ENCODE peak calls at places on chromosomes 7 and 10, in seven cellular contexts. W is esophagus muscularis mucosa, U is hepatocyte, Y is PC-3, T is sigmoid colon, K is WERI-Rb-1, R is adrenal gland. F is an unnamed sample. For H3K9me3 and H3K36me3, the result is how much of the 10 kb centered on the place peaks cover.

GRCh38 chr10:120760246-120760645 is 90.9 kb upstream of the WDR11 start:
- DNase-seq in W (peak), U (no peak), Y (no peak), T (no peak), K (no peak), R (no peak), F (no peak)

GRCh38 chr10:3095373-3096139 is 28.2 kb downstream of the PFKP start:
- DNase-seq in W (no peak), U (peak), Y (peak), T (peak), K (no peak), R (peak), F (no peak)

GRCh38 chr10:19014034-19014433 is 34.6 kb upstream of the MALRD1 start:
- DNase-seq in W (no peak), U (no peak), Y (peak), T (no peak), K (no peak), R (no peak), F (no peak)

GRCh38 chr10:99920901-99921300 is 88.8 kb downstream of the DNMBP start:
- DNase-seq in W (no peak), U (no peak), Y (peak), T (no peak), K (no peak), R (no peak), F (no peak)

GRCh38 chr7:27194641-27195379 is 5.1 kb downstream of the HOXA13 start:
- DNase-seq in W (no peak), U (no peak), Y (peak), T (no peak), K (no peak), R (no peak), F (no peak)

GRCh38 chr7:82442492-82443043 is 1.0 kb downstream of the CACNA2D1 start:
- DNase-seq in W (no peak), U (peak), Y (no peak), T (peak), K (peak), R (no peak), F (no peak)

GRCh38 chr10:48531486-48531885 is 73.4 kb downstream of the ARHGAP22 start:
- DNase-seq in W (no peak), U (no peak), Y (no peak), T (no peak), K (no peak), R (no peak), F (no peak)

GRCh38 chr10:116287906-116288501 is 15.0 kb upstream of the GFRA1 start:
- DNase-seq in W (no peak), U (peak), Y (peak), T (no peak), K (peak), R (peak), F (no peak)

GRCh38 chr7:55048221-55048859 is 29.5 kb downstream of the EGFR start:
- DNase-seq in W (no peak), U (peak), Y (peak), T (no peak), K (no peak), R (peak), F (no peak)

GRCh38 chr10:24791129-24791733 is 67.5 kb upstream of the ARHGAP21 start:
- DNase-seq in W (no peak), U (no peak), Y (no peak), T (no peak), K (no peak), R (no peak), F (no peak)

GRCh38 chr10:26566525-26567348 is 128.6 kb downstream of the APBB1IP start:
- DNase-seq in W (no peak), U (peak), Y (no peak), T (no peak), K (peak), R (peak), F (no peak)

GRCh38 chr10:113087082-113088029 is 137.3 kb downstream of the TCF7L2 start:
- DNase-seq in W (no peak), U (peak), Y (peak), T (peak), K (no peak), R (peak), F (peak)

GRCh38 chr10:112362833-112363232 is 11.1 kb upstream of the ACSL5 start:
- DNase-seq in W (no peak), U (no peak), Y (no peak), T (no peak), K (no peak), R (peak), F (peak)

GRCh38 chr7:77867208-77867915 is 68.8 kb downstream of the PHTF2 start:
- DNase-seq in W (no peak), U (peak), Y (peak), T (no peak), K (no peak), R (no peak), F (no peak)

GRCh38 chr7:90625051-90625450 is 28.9 kb downstream of the CDK14 start:
- DNase-seq in W (no peak), U (no peak), Y (no peak), T (no peak), K (no peak), R (no peak), F (no peak)

GRCh38 chr10:77197544-77197943 is 440.1 kb downstream of the KCNMA1 start:
- DNase-seq in W (no peak), U (no peak), Y (no peak), T (no peak), K (no peak), R (no peak), F (no peak)

GRCh38 chr10:62183442-62183841 is 85.2 kb downstream of the RTKN2 start:
- DNase-seq in W (no peak), U (no peak), Y (peak), T (no peak), K (no peak), R (no peak), F (no peak)

GRCh38 chr10:68223535-68224165 is 8.3 kb downstream of the ATOH7 start:
- DNase-seq in W (peak), U (peak), Y (peak), T (no peak), K (peak), R (no peak), F (no peak)

GRCh38 chr10:26448706-26449435 is 10.7 kb downstream of the APBB1IP start:
- DNase-seq in W (peak), U (no peak), Y (peak), T (no peak), K (no peak), R (no peak), F (no peak)

GRCh38 chr7:142030294-142030693 is 34.6 kb downstream of the MGAM start:
- DNase-seq in W (no peak), U (no peak), Y (peak), T (no peak), K (no peak), R (no peak), F (no peak)

GRCh38 chr10:60336901-60337630 is 52.6 kb downstream of the ANK3 start:
- DNase-seq in W (no peak), U (no peak), Y (no peak), T (no peak), K (no peak), R (no peak), F (no peak)

GRCh38 chr7:158249692-158250091 is 337.9 kb downstream of the PTPRN2 start:
- DNase-seq in W (no peak), U (no peak), Y (no peak), T (no peak), K (no peak), R (no peak), F (no peak)
- H3K9me3 ChIP-seq in W (under half), U (under half), Y (under half), T (under half), K (under half), R (under half), F (under half)

GRCh38 chr10:34384363-34384762 is 430.7 kb downstream of the PARD3 start:
- DNase-seq in W (no peak), U (no peak), Y (no peak), T (no peak), K (no peak), R (no peak), F (no peak)

GRCh38 chr10:34377833-34378232 is 437.3 kb downstream of the PARD3 start:
- DNase-seq in W (no peak), U (no peak), Y (no peak), T (no peak), K (no peak), R (no peak), F (no peak)

GRCh38 chr10:34378297-34378696 is 436.8 kb downstream of the PARD3 start:
- DNase-seq in W (no peak), U (no peak), Y (no peak), T (no peak), K (no peak), R (no peak), F (no peak)

DNA sequence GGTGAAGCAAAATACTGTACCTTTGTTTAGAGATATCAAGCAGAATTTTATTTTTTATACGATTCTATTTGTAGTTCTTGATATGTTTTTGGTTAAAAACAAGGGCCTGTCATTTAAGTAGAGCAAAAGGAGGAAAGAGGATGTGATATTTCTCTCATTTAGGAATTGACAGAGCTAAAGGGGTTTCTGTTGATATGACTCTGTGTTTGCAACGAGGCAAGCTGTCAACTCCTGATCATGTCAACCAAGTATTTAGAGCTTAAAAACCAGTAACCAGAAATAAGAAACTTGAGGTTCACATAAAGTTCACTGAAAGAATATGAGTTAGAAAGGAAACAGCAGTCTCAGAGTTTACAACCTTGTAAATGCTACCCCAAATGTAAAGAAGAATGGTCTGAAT is 434.3 kb downstream of the PARD3 start:
- DNase-seq in W (no peak), U (no peak), Y (no peak), T (no peak), K (no peak), R (no peak), F (no peak)
- H3K36me3 ChIP-seq in W (under half), U (under half), Y (under half), T (under half), K (under half), R (under half), F (under half)

GRCh38 chr10:5565205-5565545 is 40.4 kb downstream of the CALML3 start:
- DNase-seq in W (no peak), U (no peak), Y (no peak), T (peak), K (no peak), R (no peak), F (no peak)

GRCh38 chr10:5561704-5562645 is 37.2 kb downstream of the CALML3 start:
- DNase-seq in W (no peak), U (no peak), Y (no peak), T (peak), K (no peak), R (no peak), F (no peak)

GRCh38 chr10:5563991-5564536 is 39.3 kb downstream of the CALML3 start:
- DNase-seq in W (no peak), U (no peak), Y (peak), T (peak), K (no peak), R (no peak), F (peak)

GRCh38 chr10:5564537-5565204 is 39.9 kb downstream of the CALML3 start:
- DNase-seq in W (no peak), U (no peak), Y (no peak), T (no peak), K (no peak), R (no peak), F (no peak)

DNA sequence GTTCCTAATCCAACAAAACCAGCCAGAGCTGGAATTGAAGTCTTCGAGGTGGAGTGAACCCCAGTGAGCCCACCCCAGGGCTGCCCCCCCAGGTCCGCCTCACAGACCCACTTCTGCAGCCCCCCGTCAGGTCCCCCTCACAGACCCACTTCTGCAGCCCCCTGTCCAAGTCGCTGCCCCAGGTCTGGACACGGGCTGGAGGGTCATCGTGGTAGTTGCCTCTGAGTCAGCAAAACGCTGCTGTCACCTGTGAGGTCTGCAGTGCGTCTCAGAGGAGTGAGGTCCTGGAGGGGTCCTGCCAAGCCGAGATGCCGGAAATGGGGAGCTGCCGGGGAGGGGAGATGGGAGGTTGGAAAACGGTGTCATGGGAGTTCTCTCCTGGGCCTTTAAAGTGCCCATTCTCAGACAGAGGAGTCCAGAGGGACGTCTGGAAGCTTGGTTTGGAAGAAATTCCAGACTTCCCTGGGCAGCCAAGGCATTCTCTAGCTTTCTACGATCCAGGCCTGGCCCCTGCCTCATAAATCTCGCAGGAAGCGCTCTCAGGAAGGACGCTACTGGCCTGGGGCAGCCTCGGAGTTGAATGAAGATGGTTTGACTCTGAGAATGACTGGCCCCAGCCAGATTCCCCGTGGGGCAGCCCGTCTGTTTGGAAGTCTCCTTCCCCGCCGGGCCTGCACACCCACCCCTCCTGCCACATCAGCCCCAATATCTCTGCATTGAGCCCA is 38.6 kb downstream of the CALML3 start:
- DNase-seq in W (no peak), U (no peak), Y (no peak), T (peak), K (no peak), R (no peak), F (no peak)
- TF ChIP-seq CTCF in W (no peak), U (no peak), Y (no peak), T (no peak), K (no peak), R (no peak), F (no peak)

GRCh38 chr10:5462841-5463293 is 36.5 kb downstream of the CALML5 start:
- DNase-seq in W (peak), U (no peak), Y (no peak), T (no peak), K (no peak), R (no peak), F (no peak)

GRCh38 chr10:5458949-5459747 is 40.2 kb downstream of the CALML5 start:
- DNase-seq in W (no peak), U (no peak), Y (no peak), T (no peak), K (no peak), R (no peak), F (no peak)

GRCh38 chr10:5460468-5461200 is 38.7 kb downstream of the CALML5 start:
- DNase-seq in W (peak), U (no peak), Y (no peak), T (no peak), K (no peak), R (no peak), F (no peak)

GRCh38 chr10:5461914-5462840 is 37.2 kb downstream of the CALML5 start:
- DNase-seq in W (peak), U (no peak), Y (no peak), T (no peak), K (no peak), R (no peak), F (no peak)

GRCh38 chr10:5461201-5461585 is 38.2 kb downstream of the CALML5 start:
- DNase-seq in W (peak), U (no peak), Y (no peak), T (no peak), K (no peak), R (no peak), F (no peak)
- H3K9me3 ChIP-seq in W (under half), U (under half), Y (under half), T (under half), K (under half), R (under half), F (under half)